ENCODE peak calls at places on chromosomes 3 and 15, in seven cellular contexts. I is neuronal stem cell, N is MM.1S, U is HCT116, J is trophoblast cell, K is fibroblast of lung, F is IMR-90. Z is an unnamed sample.

GRCh38 chr3:4322635-4323034 is 19.5 kb downstream of the SETMAR start:
- DNase-seq in K (peak), N (no peak), F (peak), J (no peak), U (no peak), I (no peak), Z (no peak)

GRCh38 chr3:194028434-194029004 is 107.4 kb upstream of the HES1 start:
- DNase-seq in U (no peak), K (no peak), I (no peak), F (no peak), N (no peak), J (no peak), Z (no peak)

GRCh38 chr3:171700157-171700556 is 110.1 kb downstream of the PLD1 start:
- DNase-seq in J (no peak), F (no peak), K (no peak), N (no peak), U (no peak), I (no peak), Z (no peak)

GRCh38 chr3:103056953-103057450 is 622.2 kb downstream of the ZPLD1 start:
- DNase-seq in J (no peak), U (no peak), K (no peak), N (no peak), F (no peak), I (no peak), Z (no peak)

GRCh38 chr3:31250116-31250813 is 282.5 kb upstream of the STT3B start:
- DNase-seq in J (no peak), U (no peak), N (no peak), F (peak), K (no peak), I (no peak), Z (peak)

GRCh38 chr3:4977001-4977888 is 2.0 kb upstream of the BHLHE40 start:
- DNase-seq in N (peak), F (peak), U (no peak), I (no peak), K (peak), J (peak), Z (peak)

GRCh38 chr3:9061634-9062033 is 98.4 kb upstream of the RAD18 start:
- DNase-seq in N (no peak), K (no peak), I (no peak), F (no peak), U (no peak), J (no peak), Z (no peak)

GRCh38 chr3:197737319-197737649 is 580 bp upstream of the RUBCN start:
- DNase-seq in N (no peak), K (no peak), J (no peak), U (no peak), I (no peak), F (no peak), Z (no peak)

GRCh38 chr3:150094150-150094932 is 123.6 kb upstream of the PFN2 start:
- DNase-seq in N (peak), I (no peak), F (peak), K (peak), U (peak), J (peak), Z (peak)

GRCh38 chr3:76147846-76148245 is 362.5 kb upstream of the ZNF717 start:
- DNase-seq in U (no peak), F (no peak), J (no peak), I (no peak), K (no peak), N (no peak), Z (no peak)

GRCh38 chr3:41026394-41027177 is 172.7 kb upstream of the CTNNB1 start:
- DNase-seq in K (peak), J (no peak), N (no peak), F (peak), I (no peak), U (no peak), Z (peak)

GRCh38 chr15:92611995-92612745 is 43.4 kb downstream of the FAM174B start:
- DNase-seq in I (no peak), N (no peak), F (no peak), J (no peak), U (no peak), K (peak), Z (no peak)

GRCh38 chr3:67819447-67819846 is 165.0 kb upstream of the SUCLG2 start:
- DNase-seq in U (no peak), K (no peak), I (peak), J (no peak), N (peak), F (no peak), Z (peak)

GRCh38 chr3:134600685-134601502 is 49.9 kb downstream of the KY start:
- DNase-seq in K (peak), F (peak), N (peak), U (peak), I (peak), J (peak), Z (peak)

GRCh38 chr15:45921376-45921775 is 286.5 kb downstream of the SQOR start:
- DNase-seq in K (no peak), J (no peak), I (no peak), N (no peak), F (no peak), U (no peak), Z (peak)

GRCh38 chr15:67177750-67178149 is 76.7 kb downstream of the AAGAB start:
- DNase-seq in N (no peak), U (no peak), I (no peak), K (peak), F (peak), J (peak), Z (no peak)

GRCh38 chr3:140442621-140443020 is 235.2 kb upstream of the TRIM42 start:
- DNase-seq in F (no peak), N (no peak), U (no peak), I (no peak), J (no peak), K (no peak), Z (peak)

GRCh38 chr15:48415036-48415886 is 84.0 kb downstream of the DUT start:
- DNase-seq in F (peak), I (no peak), K (no peak), N (no peak), J (no peak), U (no peak), Z (no peak)

GRCh38 chr3:100602506-100603444 is 6.6 kb upstream of the ADGRG7 start:
- DNase-seq in U (peak), I (no peak), N (peak), K (peak), J (no peak), F (peak), Z (peak)

GRCh38 chr15:25410649-25411048 is 28.2 kb downstream of the UBE3A start:
- DNase-seq in U (no peak), N (no peak), J (no peak), K (peak), I (no peak), F (peak), Z (no peak)

GRCh38 chr3:156532730-156533129 is 22.2 kb downstream of the SSR3 start:
- DNase-seq in K (no peak), N (no peak), F (no peak), J (no peak), I (no peak), U (no peak), Z (no peak)

DNA sequence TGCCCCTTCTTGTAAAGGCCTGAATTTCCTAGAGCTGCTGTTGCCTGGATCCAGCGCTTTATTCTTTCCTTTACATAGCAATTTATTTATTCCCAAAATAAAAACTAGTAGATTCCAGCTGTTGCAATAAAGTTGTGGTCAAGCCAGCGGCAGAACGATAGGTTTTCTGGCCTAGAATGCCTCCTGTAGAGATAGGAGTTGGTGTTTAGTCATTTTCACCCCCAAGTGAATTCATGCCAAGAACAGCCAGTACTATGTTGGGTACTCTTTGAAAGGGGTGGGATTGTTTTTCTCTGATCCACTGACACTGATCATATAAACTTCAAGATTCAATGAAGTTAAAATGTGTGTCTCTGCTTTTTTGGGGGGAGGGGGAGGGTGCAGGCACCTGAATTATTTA is 69.7 kb downstream of the KLHL25 start:
- DNase-seq in U (no peak), F (no peak), K (peak), J (no peak), I (no peak), N (no peak), Z (no peak)
- H3K27ac ChIP-seq in U (no peak), F (no peak), K (no peak), J (no peak), I (no peak), N (no peak), Z (no peak)

GRCh38 chr15:79967331-79968182 is 3.4 kb downstream of the BCL2A1 start:
- DNase-seq in U (no peak), J (no peak), I (no peak), F (no peak), N (no peak), K (no peak), Z (no peak)
- H3K9ac ChIP-seq in U (no peak), J (no peak), I (no peak), F (no peak), N (no peak), K (no peak), Z (no peak)

GRCh38 chr3:154791611-154792010 is 288.5 kb upstream of the MME start:
- DNase-seq in N (no peak), K (no peak), J (no peak), F (no peak), U (no peak), I (no peak), Z (no peak)

GRCh38 chr3:154792828-154793227 is 287.3 kb upstream of the MME start:
- DNase-seq in J (no peak), F (peak), N (no peak), I (no peak), K (no peak), U (no peak), Z (no peak)

GRCh38 chr3:154795046-154795445 is 285.1 kb upstream of the MME start:
- DNase-seq in J (no peak), N (no peak), I (no peak), K (no peak), F (no peak), U (no peak), Z (no peak)

GRCh38 chr3:154795582-154795981 is 284.5 kb upstream of the MME start:
- DNase-seq in N (no peak), F (peak), U (no peak), I (no peak), J (peak), K (peak), Z (peak)

DNA sequence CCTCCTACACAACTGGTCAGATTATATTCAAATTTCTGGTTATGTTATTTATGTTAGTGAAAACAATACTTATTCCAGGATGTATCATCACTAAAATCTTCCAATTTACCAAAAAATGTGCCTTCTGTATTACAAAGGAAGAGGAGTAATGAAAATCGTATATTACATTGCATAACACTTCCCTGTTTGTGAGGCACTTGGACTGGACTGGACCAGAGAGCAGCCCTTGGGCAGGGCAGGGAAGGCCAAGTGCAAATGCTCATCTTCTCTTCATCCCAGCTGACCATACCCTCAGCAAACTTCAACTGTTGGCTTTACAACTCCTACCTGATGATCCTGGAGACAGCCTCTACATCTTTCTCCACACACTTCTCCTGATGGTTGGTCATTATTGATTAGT is 285.7 kb upstream of the MME start:
- DNase-seq in J (no peak), U (no peak), I (no peak), N (no peak), K (no peak), F (no peak), Z (no peak)
- H3K27ac ChIP-seq in J (no peak), U (no peak), I (no peak), N (no peak), K (no peak), F (no peak), Z (no peak)

GRCh38 chr15:97959738-97960363 is 652 bp upstream of the ARRDC4 start:
- DNase-seq in N (no peak), I (no peak), J (peak), U (peak), K (no peak), F (no peak), Z (no peak)
- H3K9ac ChIP-seq in N (peak), I (no peak), J (no peak), U (peak), K (no peak), F (no peak), Z (no peak)

GRCh38 chr3:185960518-185961288 is 22.9 kb upstream of the TRA2B start:
- DNase-seq in N (no peak), I (no peak), F (no peak), U (no peak), J (no peak), K (no peak), Z (no peak)
- H3K27ac ChIP-seq in N (no peak), I (no peak), F (peak), U (no peak), J (no peak), K (no peak), Z (no peak)

DNA sequence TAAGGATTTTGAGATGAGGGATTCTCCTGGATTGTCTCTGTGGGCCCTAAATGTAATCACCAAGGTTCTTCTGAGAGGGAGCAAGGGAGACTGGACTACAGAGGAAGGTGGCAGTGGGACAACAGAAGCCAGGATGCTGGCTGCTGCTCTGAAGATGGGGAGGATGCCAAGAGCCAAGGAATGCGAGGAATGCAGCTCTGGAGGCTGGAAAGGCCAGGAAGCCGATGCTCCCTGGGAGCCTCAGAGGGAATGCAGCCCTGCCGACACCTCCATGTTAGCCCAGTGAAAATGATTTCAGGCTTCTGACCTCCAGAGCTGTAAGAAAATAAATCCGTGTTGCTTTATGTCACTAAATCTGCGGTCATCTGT is 44.0 kb downstream of the UMPS start:
- DNase-seq in J (peak), F (peak), I (peak), N (no peak), U (no peak), K (peak), Z (peak)
- H3K9ac ChIP-seq in J (no peak), F (peak), I (no peak), N (no peak), U (no peak), K (no peak), Z (no peak)

GRCh38 chr15:32908135-32908801 is 190.5 kb downstream of the GREM1 start:
- DNase-seq in J (no peak), N (peak), K (peak), I (no peak), U (no peak), F (peak), Z (no peak)
- H3K27ac ChIP-seq in J (no peak), N (peak), K (peak), I (no peak), U (no peak), F (peak), Z (no peak)

GRCh38 chr15:100720406-100720967 is 118.1 kb downstream of the ASB7 start:
- DNase-seq in F (no peak), U (no peak), I (no peak), K (no peak), J (no peak), N (no peak), Z (no peak)
- H3K9ac ChIP-seq in F (no peak), U (peak), I (no peak), K (no peak), J (no peak), N (no peak), Z (no peak)

Z was measured in mesendoderm.